ENCODE peak calls at places on chromosomes 12 and 14, in eight cellular contexts. V, R, C, H, F, B, I and D are unnamed samples.

GRCh38 chr12:34336619-34337465 is 314.5 kb downstream of the ALG10 start:
- DNase-seq in H (no peak), R (no peak), C (no peak), F (no peak), I (no peak), V (no peak), B (no peak), D (no peak)

GRCh38 chr12:120532701-120533238 is 1.4 kb upstream of the RNF10 start:
- DNase-seq in I (no peak), H (no peak), V (no peak), R (no peak), F (no peak), C (no peak), B (no peak), D (no peak)

GRCh38 chr12:127389923-127390322 is 877.0 kb upstream of the TMEM132C start:
- DNase-seq in B (no peak), I (no peak), R (no peak), C (no peak), H (no peak), F (peak), V (no peak), D (no peak)

GRCh38 chr14:76863724-76864407 is 37.7 kb downstream of the LRRC74A start:
- DNase-seq in B (no peak), C (no peak), F (no peak), R (peak), H (no peak), I (no peak), V (no peak), D (no peak)

GRCh38 chr14:65658202-65658601 is 245.7 kb downstream of the FUT8 start:
- DNase-seq in C (no peak), I (no peak), V (no peak), H (no peak), B (no peak), R (no peak), F (no peak), D (peak)

GRCh38 chr14:66610154-66610563 is 102.2 kb downstream of the GPHN start:
- DNase-seq in F (peak), I (no peak), V (no peak), C (no peak), B (no peak), R (no peak), H (peak), D (no peak)

GRCh38 chr12:46771268-46771837 is 54.4 kb downstream of the SLC38A4 start:
- DNase-seq in R (no peak), C (no peak), V (no peak), H (no peak), F (peak), B (no peak), I (no peak), D (no peak)

GRCh38 chr12:123071401-123072304 is 79.2 kb downstream of the PITPNM2 start:
- DNase-seq in H (no peak), V (no peak), F (no peak), C (no peak), I (no peak), R (peak), B (no peak), D (no peak)

GRCh38 chr12:115078334-115078733 is 394.4 kb upstream of the TBX3 start:
- DNase-seq in F (no peak), R (no peak), C (no peak), V (no peak), I (no peak), B (no peak), H (no peak), D (no peak)

GRCh38 chr14:97580923-97581495 is 783.8 kb downstream of the VRK1 start:
- DNase-seq in C (no peak), H (no peak), F (no peak), I (no peak), V (no peak), R (no peak), B (no peak), D (no peak)

GRCh38 chr12:108403952-108404351 is 64.8 kb upstream of the CMKLR1 start:
- DNase-seq in V (no peak), B (no peak), C (no peak), F (no peak), R (no peak), I (no peak), H (no peak), D (no peak)

GRCh38 chr14:74973003-74973614 is 17.7 kb upstream of the PGF start:
- DNase-seq in C (no peak), H (no peak), F (peak), V (no peak), B (no peak), R (peak), I (peak), D (no peak)

GRCh38 chr14:64501326-64502171 is 2.1 kb downstream of the ZBTB25 start:
- DNase-seq in H (peak), R (peak), B (no peak), F (peak), C (no peak), V (no peak), I (no peak), D (no peak)

GRCh38 chr12:67241482-67241881 is 27.7 kb upstream of the CAND1 start:
- DNase-seq in R (no peak), C (no peak), I (no peak), B (no peak), F (no peak), H (no peak), V (no peak), D (no peak)

GRCh38 chr14:81385824-81386223 is 14.3 kb downstream of the STON2 start:
- DNase-seq in V (no peak), H (no peak), C (no peak), B (no peak), R (no peak), F (no peak), I (no peak), D (no peak)

GRCh38 chr12:40645361-40645760 is 46.9 kb upstream of the CNTN1 start:
- DNase-seq in R (no peak), F (no peak), C (no peak), H (no peak), B (no peak), V (no peak), I (no peak), D (no peak)

GRCh38 chr14:36214476-36215216 is 38.1 kb upstream of the PTCSC3 start:
- DNase-seq in H (no peak), B (no peak), C (no peak), I (no peak), V (no peak), F (no peak), R (no peak), D (no peak)

GRCh38 chr12:23555808-23556207 is 393.7 kb downstream of the SOX5 start:
- DNase-seq in I (no peak), C (no peak), B (no peak), R (no peak), H (no peak), V (no peak), F (no peak), D (no peak)

GRCh38 chr14:39229601-39230110 is 4.1 kb upstream of the MIA2 start:
- DNase-seq in R (no peak), C (no peak), H (no peak), B (no peak), I (no peak), V (no peak), F (no peak), D (no peak)

GRCh38 chr14:91113829-91114078 is at the start of gene DGLUCY:
- DNase-seq in I (peak), V (no peak), R (peak), H (no peak), B (no peak), F (peak), C (peak), D (no peak)

GRCh38 chr14:104600141-104600643 is 4.4 kb downstream of the TMEM179 start:
- DNase-seq in H (no peak), R (no peak), I (peak), B (no peak), F (no peak), C (no peak), V (no peak), D (no peak)

GRCh38 chr12:40104461-40105264 is 1.2 kb downstream of the SLC2A13 start:
- DNase-seq in B (no peak), R (no peak), H (no peak), C (no peak), V (peak), I (peak), F (peak), D (no peak)

GRCh38 chr14:32329146-32329545 is at the start of gene AKAP6:
- DNase-seq in V (no peak), C (no peak), B (no peak), R (no peak), F (no peak), H (no peak), I (no peak), D (no peak)

GRCh38 chr12:65192963-65193516 is 23.7 kb downstream of the LEMD3 start:
- DNase-seq in H (no peak), B (no peak), F (no peak), R (no peak), I (no peak), C (no peak), V (no peak), D (no peak)